ENCODE peak calls at places on chromosomes 13 and 19, in eight cellular contexts. P is T-cell, Y is kidney epithelial cell, H is Calu3, N is left colon, C is WTC11, I is NCI-H1417, E is PC-3. M is an unnamed sample.

GRCh38 chr13:102798653-102799543 is at the start of the genes BIVM and POGLUT2:
- DNase-seq in N (peak), I (peak), H (peak), Y (peak), E (peak), P (peak), C (peak), M (peak)

GRCh38 chr19:2609389-2610116 is 92.9 kb downstream of the GNG7 start:
- DNase-seq in N (no peak), C (no peak), P (no peak), H (no peak), Y (no peak), E (no peak), I (no peak), M (no peak)

GRCh38 chr13:94617389-94618000 is 15.8 kb downstream of the GPR180 start:
- DNase-seq in C (no peak), H (peak), Y (no peak), I (peak), N (no peak), P (no peak), E (peak), M (no peak)

GRCh38 chr19:2166741-2167738 is 3.3 kb downstream of the DOT1L start:
- DNase-seq in Y (no peak), C (no peak), P (no peak), E (peak), N (peak), I (no peak), H (peak), M (peak)

GRCh38 chr13:100473493-100474044 is 115.0 kb downstream of the GGACT start:
- DNase-seq in P (no peak), I (no peak), E (no peak), H (no peak), C (no peak), N (no peak), Y (no peak), M (no peak)

GRCh38 chr19:49106648-49107135 is 7.5 kb upstream of the LIN7B start:
- DNase-seq in P (peak), C (peak), E (peak), I (peak), Y (no peak), N (no peak), H (peak), M (peak)

GRCh38 chr13:96744665-96745331 is 249.5 kb downstream of the OXGR1 start:
- DNase-seq in E (no peak), P (no peak), Y (no peak), I (no peak), N (no peak), H (no peak), C (no peak), M (no peak)

GRCh38 chr19:29805026-29805925 is 6.5 kb upstream of the CCNE1 start:
- DNase-seq in Y (no peak), I (no peak), P (no peak), H (no peak), C (no peak), E (peak), N (no peak), M (no peak)

GRCh38 chr13:97125810-97126738 is 96.1 kb upstream of the MBNL2 start:
- DNase-seq in C (no peak), H (no peak), I (peak), N (no peak), E (peak), Y (no peak), P (no peak), M (no peak)

GRCh38 chr19:35031072-35031881 is 1.0 kb downstream of the SCN1B start:
- DNase-seq in I (peak), H (no peak), N (no peak), P (no peak), Y (no peak), E (peak), C (peak), M (peak)

GRCh38 chr13:62473944-62474237 is 1058.2 kb upstream of the PCDH20 start:
- DNase-seq in Y (no peak), E (no peak), I (no peak), P (no peak), N (no peak), H (no peak), C (no peak), M (no peak)

M was measured in iPS-NIHi11.